ENCODE peak calls at places on chromosome 7, in seven cellular contexts. One of them, this sample, is unnamed.
A peak's percentile ranks its signal among the peaks of the same experiment; 100 is the strongest.

GRCh38 chr7:135991322-135991721 is 14.2 kb upstream of the MTPN start:
- DNase-seq in OCI-LY7: no peak
- DNase-seq in heart left ventricle: no peak
- DNase-seq in lung: no peak
- DNase-seq in GM23338: no peak
- DNase-seq in coronary artery: no peak
- DNase-seq in A549: no peak
- DNase-seq in this sample: no peak

GRCh38 chr7:158602905-158603772 is 15.5 kb upstream of the PTPRN2 start:
- DNase-seq in OCI-LY7: no peak
- DNase-seq in heart left ventricle: no peak
- DNase-seq in lung: no peak
- DNase-seq in GM23338: no peak
- DNase-seq in coronary artery: no peak
- DNase-seq in A549: no peak
- DNase-seq in this sample: no peak

GRCh38 chr7:157862731-157863130 is 525.9 kb downstream of the DNAJB6 start:
- DNase-seq in OCI-LY7: no peak
- DNase-seq in heart left ventricle: no peak
- DNase-seq in lung: no peak
- DNase-seq in GM23338: no peak
- DNase-seq in coronary artery: no peak
- DNase-seq in A549: no peak
- DNase-seq in this sample: no peak

GRCh38 chr7:142908921-142909870 is 23.7 kb upstream of the TRPV6 start:
- DNase-seq in OCI-LY7: peak; percentile 23
- DNase-seq in heart left ventricle: no peak
- DNase-seq in lung: no peak
- DNase-seq in GM23338: peak; percentile 51
- DNase-seq in coronary artery: peak; percentile 38
- DNase-seq in A549: peak; percentile 70
- DNase-seq in this sample: no peak

GRCh38 chr7:118285358-118285757 is 60.9 kb downstream of the ANKRD7 start:
- DNase-seq in OCI-LY7: no peak
- DNase-seq in heart left ventricle: no peak
- DNase-seq in lung: no peak
- DNase-seq in GM23338: no peak
- DNase-seq in coronary artery: no peak
- DNase-seq in A549: no peak
- DNase-seq in this sample: no peak

GRCh38 chr7:137687556-137688280 is 159.1 kb downstream of the DGKI start:
- DNase-seq in OCI-LY7: no peak
- DNase-seq in heart left ventricle: no peak
- DNase-seq in lung: no peak
- DNase-seq in GM23338: no peak
- DNase-seq in coronary artery: no peak
- DNase-seq in A549: no peak
- DNase-seq in this sample: no peak

GRCh38 chr7:122791959-122792545 is 89.3 kb upstream of the RNF148 start:
- DNase-seq in OCI-LY7: no peak
- DNase-seq in heart left ventricle: no peak
- DNase-seq in lung: no peak
- DNase-seq in GM23338: peak; percentile 39
- DNase-seq in coronary artery: no peak
- DNase-seq in A549: no peak
- DNase-seq in this sample: no peak

GRCh38 chr7:20365486-20365885 is 34.8 kb downstream of the ITGB8 start:
- DNase-seq in OCI-LY7: no peak
- DNase-seq in heart left ventricle: no peak
- DNase-seq in lung: no peak
- DNase-seq in GM23338: no peak
- DNase-seq in coronary artery: no peak
- DNase-seq in A549: no peak
- DNase-seq in this sample: no peak

GRCh38 chr7:127844707-127845331 is 186.4 kb downstream of the LRRC4 start:
- DNase-seq in OCI-LY7: no peak
- DNase-seq in heart left ventricle: peak; percentile 45
- DNase-seq in lung: peak; percentile 33
- DNase-seq in GM23338: no peak
- DNase-seq in coronary artery: no peak
- DNase-seq in A549: no peak
- DNase-seq in this sample: no peak

GRCh38 chr7:137081694-137082093 is 213.2 kb downstream of the CHRM2 start:
- DNase-seq in OCI-LY7: no peak
- DNase-seq in heart left ventricle: peak; percentile 88
- DNase-seq in lung: peak; percentile 45
- DNase-seq in GM23338: no peak
- DNase-seq in coronary artery: no peak
- DNase-seq in A549: no peak
- DNase-seq in this sample: no peak

GRCh38 chr7:47979145-47979831 is at the start of gene HUS1:
- DNase-seq in OCI-LY7: peak; percentile 98
- DNase-seq in heart left ventricle: peak; percentile 95
- DNase-seq in lung: peak; percentile 94
- DNase-seq in GM23338: peak; percentile 98
- DNase-seq in coronary artery: peak; percentile 97
- DNase-seq in A549: peak; percentile 90
- DNase-seq in this sample: peak; percentile 68

GRCh38 chr7:155793720-155794119 is 18.5 kb downstream of the SHH start:
- DNase-seq in OCI-LY7: no peak
- DNase-seq in heart left ventricle: no peak
- DNase-seq in lung: no peak
- DNase-seq in GM23338: no peak
- DNase-seq in coronary artery: no peak
- DNase-seq in A549: no peak
- DNase-seq in this sample: no peak

GRCh38 chr7:7783001-7783400 is 64.6 kb upstream of the RPA3 start:
- DNase-seq in OCI-LY7: no peak
- DNase-seq in heart left ventricle: no peak
- DNase-seq in lung: no peak
- DNase-seq in GM23338: no peak
- DNase-seq in coronary artery: no peak
- DNase-seq in A549: no peak
- DNase-seq in this sample: no peak

GRCh38 chr7:18361756-18362155 is 133.8 kb upstream of the HDAC9 start:
- DNase-seq in OCI-LY7: no peak
- DNase-seq in heart left ventricle: no peak
- DNase-seq in lung: no peak
- DNase-seq in GM23338: peak; percentile 95
- DNase-seq in coronary artery: no peak
- DNase-seq in A549: no peak
- DNase-seq in this sample: no peak

GRCh38 chr7:101819913-101820522 is 2.6 kb downstream of the CUX1 start:
- DNase-seq in OCI-LY7: no peak
- DNase-seq in heart left ventricle: no peak
- DNase-seq in lung: no peak
- DNase-seq in GM23338: no peak
- DNase-seq in coronary artery: no peak
- DNase-seq in A549: no peak
- DNase-seq in this sample: no peak

GRCh38 chr7:1690359-1690958 is 20.4 kb downstream of the ELFN1 start:
- DNase-seq in OCI-LY7: no peak
- DNase-seq in heart left ventricle: no peak
- DNase-seq in lung: no peak
- DNase-seq in GM23338: no peak
- DNase-seq in coronary artery: no peak
- DNase-seq in A549: no peak
- DNase-seq in this sample: no peak

GRCh38 chr7:4951903-4952636 is 6.9 kb downstream of the MMD2 start:
- DNase-seq in OCI-LY7: peak; percentile 53
- DNase-seq in heart left ventricle: no peak
- DNase-seq in lung: no peak
- DNase-seq in GM23338: peak; percentile 59
- DNase-seq in coronary artery: no peak
- DNase-seq in A549: no peak
- DNase-seq in this sample: no peak

GRCh38 chr7:99784007-99784406 is at the start of gene CYP3A4:
- DNase-seq in OCI-LY7: no peak
- DNase-seq in heart left ventricle: no peak
- DNase-seq in lung: no peak
- DNase-seq in GM23338: no peak
- DNase-seq in coronary artery: no peak
- DNase-seq in A549: no peak
- DNase-seq in this sample: no peak

GRCh38 chr7:147639037-147639436 is 951.5 kb upstream of the C7orf33 start:
- DNase-seq in OCI-LY7: no peak
- DNase-seq in heart left ventricle: no peak
- DNase-seq in lung: no peak
- DNase-seq in GM23338: peak; percentile 16
- DNase-seq in coronary artery: no peak
- DNase-seq in A549: no peak
- DNase-seq in this sample: peak; percentile 51

GRCh38 chr7:148485618-148486017 is 104.9 kb upstream of the C7orf33 start:
- DNase-seq in OCI-LY7: no peak
- DNase-seq in heart left ventricle: no peak
- DNase-seq in lung: no peak
- DNase-seq in GM23338: no peak
- DNase-seq in coronary artery: no peak
- DNase-seq in A549: no peak
- DNase-seq in this sample: no peak

GRCh38 chr7:101560856-101561255 is 68.2 kb downstream of the MYL10 start:
- DNase-seq in OCI-LY7: no peak
- DNase-seq in heart left ventricle: no peak
- DNase-seq in lung: no peak
- DNase-seq in GM23338: no peak
- DNase-seq in coronary artery: peak; percentile 67
- DNase-seq in A549: no peak
- DNase-seq in this sample: no peak

GRCh38 chr7:66352071-66352470 is 146.9 kb downstream of the TPST1 start:
- DNase-seq in OCI-LY7: no peak
- DNase-seq in heart left ventricle: no peak
- DNase-seq in lung: no peak
- DNase-seq in GM23338: peak; percentile 68
- DNase-seq in coronary artery: no peak
- DNase-seq in A549: no peak
- DNase-seq in this sample: no peak

GRCh38 chr7:66353547-66353946 is 148.4 kb downstream of the TPST1 start:
- DNase-seq in OCI-LY7: no peak
- DNase-seq in heart left ventricle: no peak
- DNase-seq in lung: no peak
- DNase-seq in GM23338: no peak
- DNase-seq in coronary artery: no peak
- DNase-seq in A549: no peak
- DNase-seq in this sample: no peak

GRCh38 chr7:66357062-66357461 is 151.9 kb downstream of the TPST1 start:
- DNase-seq in OCI-LY7: no peak
- DNase-seq in heart left ventricle: no peak
- DNase-seq in lung: no peak
- DNase-seq in GM23338: no peak
- DNase-seq in coronary artery: no peak
- DNase-seq in A549: no peak
- DNase-seq in this sample: no peak

GRCh38 chr7:66356277-66356721 is 151.2 kb downstream of the TPST1 start:
- DNase-seq in OCI-LY7: no peak
- DNase-seq in heart left ventricle: no peak
- DNase-seq in lung: no peak
- DNase-seq in GM23338: no peak
- DNase-seq in coronary artery: no peak
- DNase-seq in A549: no peak
- DNase-seq in this sample: no peak

DNA sequence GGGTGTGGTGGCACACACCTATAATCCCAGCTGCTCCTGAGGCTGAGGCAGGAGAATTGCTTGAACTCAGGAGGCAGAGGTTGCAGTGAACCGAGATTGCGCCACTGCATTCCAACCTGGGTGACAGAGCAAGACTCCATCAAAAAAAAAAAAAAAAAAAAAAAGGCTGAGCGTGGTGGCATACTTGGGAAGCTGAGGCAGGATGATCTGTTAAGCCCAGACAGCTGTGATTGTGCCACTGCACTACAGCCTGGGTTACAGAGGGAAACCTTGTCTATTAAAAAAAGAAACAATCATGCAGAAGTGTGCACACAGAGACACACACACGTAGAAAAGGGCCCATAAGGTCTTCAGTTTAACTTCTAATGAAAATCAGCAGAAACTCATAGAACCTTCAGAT is 150.6 kb downstream of the TPST1 start:
- DNase-seq in OCI-LY7: no peak
- DNase-seq in heart left ventricle: no peak
- DNase-seq in lung: no peak
- DNase-seq in GM23338: no peak
- DNase-seq in coronary artery: no peak
- DNase-seq in A549: no peak
- DNase-seq in this sample: no peak
- H3K27ac ChIP-seq in OCI-LY7: no peak overlapping the region
- H3K27ac ChIP-seq in heart left ventricle: no peak overlapping the region
- H3K27ac ChIP-seq in lung: no peak overlapping the region
- H3K27ac ChIP-seq in GM23338: no peak overlapping the region
- H3K27ac ChIP-seq in coronary artery: no peak overlapping the region
- H3K27ac ChIP-seq in A549: no peak overlapping the region
- H3K27ac ChIP-seq in this sample: no peak overlapping the region

DNA sequence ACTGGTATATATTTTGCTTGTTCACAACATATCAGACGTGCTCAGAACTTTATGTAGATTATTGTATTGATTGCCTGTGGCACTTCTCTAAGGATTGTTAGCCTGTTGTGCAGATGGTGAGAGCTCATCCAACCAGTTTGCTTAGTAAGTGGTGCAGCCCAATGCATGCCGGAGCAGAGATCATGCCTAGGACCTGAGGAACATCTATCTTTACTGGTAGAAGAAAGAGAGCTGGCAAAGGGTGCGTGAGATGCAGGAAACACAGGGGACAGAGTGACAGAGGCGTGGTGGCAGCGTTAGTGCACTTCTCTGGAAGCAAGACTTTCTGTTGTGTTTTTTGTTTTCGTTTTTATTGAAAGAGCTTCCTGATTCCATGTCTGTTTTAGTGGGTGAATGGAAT is 35.9 kb downstream of the CCM2 start:
- DNase-seq in OCI-LY7: no peak
- DNase-seq in heart left ventricle: no peak
- DNase-seq in lung: no peak
- DNase-seq in GM23338: no peak
- DNase-seq in coronary artery: no peak
- DNase-seq in A549: no peak
- DNase-seq in this sample: no peak
- H3K27ac ChIP-seq in OCI-LY7: no peak overlapping the region
- H3K27ac ChIP-seq in heart left ventricle: no peak overlapping the region
- H3K27ac ChIP-seq in lung: no peak overlapping the region
- H3K27ac ChIP-seq in GM23338: no peak overlapping the region
- H3K27ac ChIP-seq in coronary artery: no peak overlapping the region
- H3K27ac ChIP-seq in A549: no peak overlapping the region
- H3K27ac ChIP-seq in this sample: no peak overlapping the region

DNA sequence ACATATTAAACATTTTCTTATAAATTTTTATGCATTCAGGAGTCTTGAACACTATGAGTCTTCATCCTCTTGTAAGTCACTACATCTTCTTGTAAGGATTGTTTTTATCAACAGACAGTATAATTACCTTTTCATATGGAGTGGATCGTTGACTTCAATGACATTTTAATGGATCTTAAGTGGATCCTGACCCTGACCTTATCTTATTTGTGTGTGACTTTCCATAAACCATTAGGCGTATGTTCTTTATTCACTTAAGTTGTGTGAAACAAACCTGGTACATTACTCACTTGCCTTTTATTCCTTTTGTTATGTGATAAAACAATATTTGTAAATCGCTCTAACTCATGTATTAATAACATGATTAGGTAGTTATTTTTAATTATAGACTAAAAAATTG is 18.5 kb upstream of the SEMA3C start:
- DNase-seq in OCI-LY7: no peak
- DNase-seq in heart left ventricle: no peak
- DNase-seq in lung: no peak
- DNase-seq in GM23338: no peak
- DNase-seq in coronary artery: no peak
- DNase-seq in A549: no peak
- DNase-seq in this sample: no peak
- H3K27ac ChIP-seq in OCI-LY7: no peak overlapping the region
- H3K27ac ChIP-seq in heart left ventricle: no peak overlapping the region
- H3K27ac ChIP-seq in lung: no peak overlapping the region
- H3K27ac ChIP-seq in GM23338: no peak overlapping the region
- H3K27ac ChIP-seq in coronary artery: no peak overlapping the region
- H3K27ac ChIP-seq in A549: no peak overlapping the region
- H3K27ac ChIP-seq in this sample: no peak overlapping the region

GRCh38 chr7:81685263-81685868 is 84.5 kb downstream of the HGF start:
- DNase-seq in OCI-LY7: no peak
- DNase-seq in heart left ventricle: no peak
- DNase-seq in lung: no peak
- DNase-seq in GM23338: no peak
- DNase-seq in coronary artery: no peak
- DNase-seq in A549: no peak
- DNase-seq in this sample: no peak
- H3K27ac ChIP-seq in OCI-LY7: no peak overlapping the region
- H3K27ac ChIP-seq in heart left ventricle: peak overlapping the region; percentile 18
- H3K27ac ChIP-seq in lung: no peak overlapping the region
- H3K27ac ChIP-seq in GM23338: no peak overlapping the region
- H3K27ac ChIP-seq in coronary artery: no peak overlapping the region
- H3K27ac ChIP-seq in A549: peak overlapping the region; percentile 76
- H3K27ac ChIP-seq in this sample: no peak overlapping the region

This sample was measured in caudate nucleus.